ENCODE peak calls at places on chromosomes 16 and 17, in ten cellular contexts. L is activated CD8-positive, alpha-beta T cell treated with anti-CD3 and anti-CD28 coated beads for 36 hours; W is body of pancreas; U is MV-4-11; X is fibroblast of lung; Q is DMS 273 treated with DMSO at 0.1 percent for 48 hours; K is occipital lobe; O is suprapubic skin; B is Kasumi-1; Y is PC-3. S is an unnamed sample.

GRCh38 chr16:86702824-86703588 is 124.7 kb downstream of the FOXL1 start:
- DNase-seq in Q (no peak), O (no peak), U (no peak), Y (peak; percentile 9), L (no peak), X (no peak), W (no peak), B (no peak), K (no peak), S (no peak)

GRCh38 chr17:59387351-59388069 is 56.1 kb downstream of the YPEL2 start:
- DNase-seq in U (no peak), W (no peak), L (no peak), O (no peak), X (no peak), Y (no peak), B (no peak), K (no peak), Q (peak; percentile 87), S (no peak)

GRCh38 chr16:27431773-27432599 is 30.0 kb downstream of the IL21R start:
- DNase-seq in K (no peak), U (no peak), Y (peak; percentile 6), O (peak; percentile 34), L (peak; percentile 18), Q (no peak), W (no peak), X (peak; percentile 27), B (no peak), S (no peak)

GRCh38 chr17:57211010-57211411 is 45.3 kb upstream of the MSI2 start:
- DNase-seq in X (peak; percentile 16), W (no peak), L (no peak), Q (no peak), U (no peak), O (no peak), Y (peak; percentile 51), B (no peak), K (no peak), S (no peak)

GRCh38 chr16:47965439-47965838 is 190.4 kb downstream of the ABCC12 start:
- DNase-seq in B (no peak), Q (no peak), W (no peak), L (no peak), Y (no peak), K (peak; percentile 19), O (no peak), U (no peak), X (peak; percentile 69), S (peak; percentile 3)

GRCh38 chr17:44273607-44274006 is 5.7 kb upstream of the SLC4A1 start:
- DNase-seq in Q (no peak), X (no peak), B (no peak), U (no peak), K (no peak), O (no peak), L (no peak), W (no peak), Y (no peak), S (no peak)

GRCh38 chr16:29820271-29820701 is at the start of gene MVP:
- DNase-seq in Y (peak; percentile 59), X (peak; percentile 63), L (peak; percentile 66), B (peak; percentile 42), U (peak; percentile 70), W (peak; percentile 84), K (peak; percentile 27), Q (peak; percentile 76), O (no peak), S (no peak)

GRCh38 chr17:63701477-63702222 is 1.7 kb upstream of the LIMD2 start:
- DNase-seq in O (peak; percentile 76), B (peak; percentile 93), Q (no peak), X (no peak), W (peak; percentile 47), K (no peak), L (peak; percentile 92), U (peak; percentile 68), Y (no peak), S (no peak)

GRCh38 chr17:51653902-51654301 is 393.6 kb downstream of the UTP18 start:
- DNase-seq in L (no peak), B (no peak), Y (peak; percentile 45), W (no peak), K (no peak), U (no peak), Q (peak; percentile 90), O (no peak), X (no peak), S (no peak)

GRCh38 chr17:49514374-49514738 is 19.3 kb downstream of the NGFR start:
- DNase-seq in Y (no peak), L (no peak), O (no peak), W (no peak), X (no peak), B (peak; percentile 16), Q (no peak), U (peak; percentile 30), K (no peak), S (no peak)

GRCh38 chr17:45784583-45785372 is 658 bp downstream of the CRHR1 start:
- DNase-seq in O (peak; percentile 84), Y (peak; percentile 32), W (peak; percentile 25), B (peak; percentile 24), X (peak; percentile 20), U (peak; percentile 10), Q (no peak), K (peak; percentile 54), L (peak; percentile 51), S (no peak)

GRCh38 chr17:73650147-73650546 is 5.9 kb upstream of the SDK2 start:
- DNase-seq in B (no peak), K (no peak), U (no peak), Q (peak; percentile 25), X (no peak), O (no peak), W (no peak), L (peak; percentile 41), Y (peak; percentile 34), S (no peak)

GRCh38 chr16:85253127-85253941 is 141.1 kb upstream of the CIBAR2 start:
- DNase-seq in B (no peak), W (peak; percentile 56), Q (peak; percentile 29), Y (peak; percentile 31), O (no peak), K (peak; percentile 26), L (peak; percentile 72), U (peak; percentile 50), X (peak; percentile 23), S (no peak)

GRCh38 chr17:9924735-9925191 is 19.7 kb upstream of the RCVRN start:
- DNase-seq in W (peak; percentile 43), Q (peak; percentile 43), Y (peak; percentile 83), K (no peak), U (peak; percentile 68), L (no peak), B (peak; percentile 54), O (no peak), X (peak; percentile 53), S (peak; percentile 55)

GRCh38 chr17:8015957-8016631 is 13.7 kb downstream of the GUCY2D start:
- DNase-seq in W (no peak), K (no peak), Y (no peak), B (no peak), X (peak; percentile 15), Q (no peak), U (no peak), L (peak; percentile 38), O (peak; percentile 75), S (no peak)

GRCh38 chr17:44940321-44940720 is 7.3 kb downstream of the KIF18B start:
- DNase-seq in L (no peak), X (peak; percentile 71), O (no peak), B (no peak), Y (peak; percentile 93), K (no peak), U (no peak), Q (no peak), W (peak; percentile 54), S (no peak)

GRCh38 chr17:791807-792206 is 9.7 kb downstream of the MRM3 start:
- DNase-seq in W (no peak), L (no peak), X (no peak), B (no peak), K (no peak), Q (no peak), O (no peak), U (no peak), Y (no peak), S (no peak)

GRCh38 chr16:69741519-69741918 is 13.2 kb downstream of the NOB1 start:
- DNase-seq in X (peak; percentile 13), O (no peak), Q (no peak), U (no peak), W (no peak), B (no peak), L (no peak), Y (peak; percentile 29), K (no peak), S (no peak)

GRCh38 chr17:48192321-48192731 is 84.8 kb downstream of the SNX11 start:
- DNase-seq in Y (peak; percentile 34), U (no peak), Q (no peak), W (no peak), O (no peak), X (peak; percentile 11), K (no peak), B (no peak), L (peak; percentile 9), S (no peak)

GRCh38 chr16:19884611-19885455 is at the start of gene GPRC5B:
- DNase-seq in O (no peak), K (peak; percentile 51), W (peak; percentile 51), L (peak; percentile 42), B (peak; percentile 3), U (no peak), Q (no peak), Y (peak; percentile 34), X (peak; percentile 33), S (no peak)

GRCh38 chr16:79651363-79651762 is 50.8 kb upstream of the MAF start:
- DNase-seq in W (peak; percentile 15), O (no peak), B (no peak), L (no peak), K (peak; percentile 39), Q (no peak), U (no peak), Y (no peak), X (peak; percentile 85), S (peak; percentile 74)

GRCh38 chr16:7350801-7351200 is 18.2 kb downstream of the RBFOX1 start:
- DNase-seq in X (no peak), B (no peak), O (no peak), U (no peak), K (no peak), L (no peak), Y (no peak), W (no peak), Q (no peak), S (no peak)

GRCh38 chr16:58110590-58111330 is 18.4 kb downstream of the CFAP20 start:
- DNase-seq in Q (no peak), U (no peak), K (no peak), Y (no peak), X (peak; percentile 34), W (no peak), L (no peak), B (peak; percentile 51), O (no peak), S (no peak)

GRCh38 chr17:27491713-27492190 is 35.5 kb downstream of the KSR1 start:
- DNase-seq in L (no peak), K (peak; percentile 28), W (peak; percentile 37), Q (peak; percentile 95), U (no peak), X (no peak), B (no peak), Y (no peak), O (no peak), S (no peak)

GRCh38 chr16:83953796-83954576 is 946 bp downstream of the OSGIN1 start:
- DNase-seq in O (no peak), K (no peak), Q (peak; percentile 26), W (peak; percentile 38), L (peak; percentile 35), Y (peak; percentile 58), U (no peak), B (peak; percentile 14), X (peak; percentile 44), S (no peak)

GRCh38 chr16:2090819-2091721 is 43.3 kb downstream of the TSC2 start:
- DNase-seq in W (peak; percentile 93), U (no peak), O (no peak), K (no peak), X (peak; percentile 47), Q (no peak), Y (peak; percentile 84), B (no peak), L (no peak), S (no peak)

GRCh38 chr17:72176902-72177660 is 56.3 kb downstream of the SOX9 start:
- DNase-seq in O (no peak), L (no peak), B (no peak), Y (no peak), X (peak; percentile 95), U (no peak), K (no peak), Q (no peak), W (no peak), S (no peak)

GRCh38 chr16:10078541-10078949 is 103.7 kb downstream of the GRIN2A start:
- DNase-seq in K (no peak), B (no peak), Q (no peak), W (no peak), U (no peak), L (no peak), O (no peak), Y (no peak), X (peak; percentile 31), S (no peak)

S was measured in stromal cell of bone marrow.